ENCODE peak calls at places on chromosomes 1 and 21, in five cellular contexts. One of them, this sample, is unnamed.

GRCh38 chr1:59696421-59697115 is 118.2 kb upstream of the HOOK1 start:
- DNase-seq in GM12878: no peak
- DNase-seq in K562: no peak
- DNase-seq in WTC11: no peak
- DNase-seq in HepG2: no peak
- DNase-seq in this sample: no peak

GRCh38 chr1:25945756-25946155 is 39.5 kb upstream of the STMN1 start:
- DNase-seq in K562: no peak
- DNase-seq in WTC11: no peak
- DNase-seq in HepG2: no peak
- DNase-seq in GM12878: no peak
- DNase-seq in this sample: no peak

GRCh38 chr1:56249244-56249643 is 330.1 kb downstream of the PLPP3 start:
- DNase-seq in K562: no peak
- DNase-seq in HepG2: no peak
- DNase-seq in GM12878: no peak
- DNase-seq in WTC11: no peak
- DNase-seq in this sample: no peak

GRCh38 chr1:154983776-154984466 is 777 bp downstream of the FLAD1 start:
- DNase-seq in WTC11: no peak
- DNase-seq in K562: peak; percentile 45
- DNase-seq in HepG2: no peak
- DNase-seq in GM12878: no peak
- DNase-seq in this sample: no peak

GRCh38 chr1:19814244-19814661 is 830 bp downstream of the RNF186 start:
- DNase-seq in K562: no peak
- DNase-seq in HepG2: no peak
- DNase-seq in WTC11: no peak
- DNase-seq in GM12878: no peak
- DNase-seq in this sample: no peak

GRCh38 chr1:161130266-161130665 is 2.2 kb downstream of the DEDD start:
- DNase-seq in K562: no peak
- DNase-seq in WTC11: no peak
- DNase-seq in HepG2: no peak
- DNase-seq in GM12878: no peak
- DNase-seq in this sample: no peak

GRCh38 chr1:247121382-247121781 is 17.2 kb upstream of the ZNF669 start:
- DNase-seq in HepG2: no peak
- DNase-seq in WTC11: no peak
- DNase-seq in K562: no peak
- DNase-seq in GM12878: no peak
- DNase-seq in this sample: no peak

GRCh38 chr1:188822248-188822647 is 1655.4 kb downstream of the BRINP3 start:
- DNase-seq in K562: no peak
- DNase-seq in WTC11: no peak
- DNase-seq in GM12878: no peak
- DNase-seq in HepG2: no peak
- DNase-seq in this sample: peak; percentile 11

GRCh38 chr1:11414921-11415538 is 63.9 kb upstream of the DISP3 start:
- DNase-seq in GM12878: no peak
- DNase-seq in WTC11: no peak
- DNase-seq in HepG2: no peak
- DNase-seq in K562: peak; percentile 24
- DNase-seq in this sample: no peak
- TF ChIP-seq CTCF in GM12878: no peak
- TF ChIP-seq CTCF in WTC11: no peak
- TF ChIP-seq CTCF in HepG2: no peak
- TF ChIP-seq CTCF in K562: peak; percentile 41
- TF ChIP-seq CTCF in this sample: peak; percentile 6

GRCh38 chr21:46329796-46330195 is 5.8 kb downstream of the PCNT start:
- DNase-seq in GM12878: no peak
- DNase-seq in HepG2: no peak
- DNase-seq in WTC11: no peak
- DNase-seq in K562: no peak
- DNase-seq in this sample: no peak

GRCh38 chr21:46325073-46325912 is 1.3 kb downstream of the PCNT start:
- DNase-seq in HepG2: peak; percentile 35
- DNase-seq in K562: peak; percentile 89
- DNase-seq in GM12878: no peak
- DNase-seq in WTC11: peak; percentile 70
- DNase-seq in this sample: peak; percentile 81

GRCh38 chr21:46328151-46328550 is 4.2 kb downstream of the PCNT start:
- DNase-seq in HepG2: no peak
- DNase-seq in K562: no peak
- DNase-seq in GM12878: no peak
- DNase-seq in WTC11: no peak
- DNase-seq in this sample: no peak

GRCh38 chr21:46326110-46326703 is 2.3 kb downstream of the PCNT start:
- DNase-seq in K562: peak; percentile 41
- DNase-seq in HepG2: peak; percentile 32
- DNase-seq in GM12878: no peak
- DNase-seq in WTC11: no peak
- DNase-seq in this sample: peak; percentile 26

GRCh38 chr21:46327711-46328110 is 3.8 kb downstream of the PCNT start:
- DNase-seq in HepG2: no peak
- DNase-seq in GM12878: no peak
- DNase-seq in K562: no peak
- DNase-seq in WTC11: no peak
- DNase-seq in this sample: no peak
- TF ChIP-seq CREB1 in HepG2: no peak
- TF ChIP-seq CREB1 in GM12878: no peak
- TF ChIP-seq CREB1 in K562: no peak
- TF ChIP-seq CREB1 in WTC11: no peak
- TF ChIP-seq CREB1 in this sample: no peak

DNA sequence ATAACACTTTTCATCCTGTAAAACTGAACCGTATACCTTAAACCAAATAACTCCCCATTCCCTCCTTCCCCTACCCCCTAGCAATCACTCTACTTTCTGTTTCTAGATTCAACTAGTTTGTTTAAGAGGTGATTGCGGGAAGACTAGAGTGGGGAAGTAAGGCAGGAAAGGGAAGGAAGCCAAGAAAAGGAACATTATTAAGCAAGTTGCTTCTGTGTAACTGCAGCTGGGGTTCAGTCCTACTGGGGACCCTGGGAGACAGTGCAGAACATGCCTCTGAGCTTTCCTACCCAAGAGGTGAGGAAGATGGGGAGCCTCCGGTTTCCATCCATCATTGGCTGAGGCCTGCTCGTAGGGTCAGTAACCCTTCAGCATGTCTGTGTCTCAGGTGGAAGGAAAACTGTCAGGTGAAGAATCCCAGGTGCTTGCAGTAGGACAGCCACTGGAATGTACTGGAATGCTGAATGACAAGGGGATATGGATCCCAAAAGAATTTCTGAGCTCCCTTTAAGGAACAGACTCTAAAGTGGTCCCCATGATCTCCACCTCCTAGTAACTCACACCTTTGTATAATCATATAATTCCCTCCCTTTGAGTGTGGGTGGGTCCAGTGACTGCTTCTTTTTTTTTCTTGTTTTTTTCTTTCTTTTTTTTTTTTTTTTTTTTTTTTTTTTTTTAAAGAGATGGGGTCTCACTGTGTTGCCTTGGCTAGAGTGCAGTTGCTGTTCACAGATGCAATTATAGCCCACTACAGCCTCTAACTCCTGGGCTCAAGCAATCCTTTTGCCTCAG is 28.7 kb upstream of the H3-3A start:
- DNase-seq in HepG2: no peak
- DNase-seq in K562: no peak
- DNase-seq in GM12878: no peak
- DNase-seq in WTC11: no peak
- DNase-seq in this sample: peak; percentile 38
- TF ChIP-seq CTCF in HepG2: no peak
- TF ChIP-seq CTCF in K562: no peak
- TF ChIP-seq CTCF in GM12878: no peak
- TF ChIP-seq CTCF in WTC11: no peak
- TF ChIP-seq CTCF in this sample: no peak

GRCh38 chr1:239829535-239829934 is 262.1 kb upstream of the FMN2 start:
- DNase-seq in WTC11: no peak
- DNase-seq in K562: no peak
- DNase-seq in HepG2: no peak
- DNase-seq in GM12878: no peak
- DNase-seq in this sample: no peak
- TF ChIP-seq CREB1 in WTC11: no peak
- TF ChIP-seq CREB1 in K562: no peak
- TF ChIP-seq CREB1 in HepG2: no peak
- TF ChIP-seq CREB1 in GM12878: no peak
- TF ChIP-seq CREB1 in this sample: no peak

GRCh38 chr1:2546515-2547209 is 9.5 kb upstream of the TNFRSF14 start:
- DNase-seq in HepG2: peak; percentile 75
- DNase-seq in GM12878: peak; percentile 82
- DNase-seq in K562: peak; percentile 98
- DNase-seq in WTC11: peak; percentile 83
- DNase-seq in this sample: peak; percentile 93
- TF ChIP-seq CTCF in HepG2: no peak
- TF ChIP-seq CTCF in GM12878: no peak
- TF ChIP-seq CTCF in K562: no peak
- TF ChIP-seq CTCF in WTC11: no peak
- TF ChIP-seq CTCF in this sample: no peak

This sample was measured in GM23338.